ENCODE peak calls at places on chromosomes 1 and 21, in five cellular contexts. C is stomach; W is thyroid gland; G is body of pancreas; B is CD4-positive, alpha-beta T cell. S is an unnamed sample. For H3K9me3, the result is how much of the 10 kb centered on the place peaks cover.

GRCh38 chr1:84436907-84437667 is 38.8 kb downstream of the DNASE2B start:
- DNase-seq in C (no peak), W (no peak), G (no peak), B (no peak), S (peak)

GRCh38 chr21:28961927-28962326 is 30.8 kb downstream of the LTN1 start:
- DNase-seq in C (no peak), W (no peak), G (no peak), B (no peak), S (no peak)

GRCh38 chr1:28354121-28354520 is 15.4 kb upstream of the PHACTR4 start:
- DNase-seq in C (no peak), W (no peak), G (no peak), B (no peak), S (no peak)

GRCh38 chr1:15062479-15063099 is 91.0 kb upstream of the TMEM51 start:
- DNase-seq in C (no peak), W (no peak), G (no peak), B (no peak), S (no peak)

GRCh38 chr1:246837418-246838117 is 94.2 kb downstream of the AHCTF1 start:
- DNase-seq in C (no peak), W (no peak), G (no peak), B (no peak), S (no peak)

GRCh38 chr1:227789042-227789880 is 26.2 kb upstream of the PRSS38 start:
- DNase-seq in C (no peak), W (no peak), G (peak), B (no peak), S (no peak)

GRCh38 chr1:205477759-205478247 is 22.0 kb upstream of the BLACAT1 start:
- DNase-seq in C (peak), W (peak), G (peak), B (no peak), S (peak)

GRCh38 chr1:8113257-8114220 is 87.4 kb upstream of the ERRFI1 start:
- DNase-seq in C (no peak), W (peak), G (no peak), B (no peak), S (no peak)

GRCh38 chr1:53327183-53327941 is 508 bp downstream of the LRP8 start:
- DNase-seq in C (no peak), W (peak), G (peak), B (peak), S (no peak)

GRCh38 chr1:91699339-91699970 is 186.5 kb downstream of the TGFBR3 start:
- DNase-seq in C (no peak), W (no peak), G (peak), B (no peak), S (peak)

GRCh38 chr1:206560021-206560716 is 52.1 kb downstream of the EIF2D start:
- DNase-seq in C (peak), W (peak), G (peak), B (no peak), S (peak)

GRCh38 chr1:187051618-187052232 is 223.0 kb downstream of the PLA2G4A start:
- DNase-seq in C (no peak), W (no peak), G (no peak), B (no peak), S (no peak)

GRCh38 chr1:194535369-194535768 is 1349.0 kb upstream of the B3GALT2 start:
- DNase-seq in C (no peak), W (no peak), G (no peak), B (no peak), S (no peak)

GRCh38 chr1:11802616-11802972 is 3.2 kb downstream of the MTHFR start:
- DNase-seq in C (no peak), W (peak), G (no peak), B (no peak), S (peak)

GRCh38 chr1:12001249-12001917 is 17.9 kb upstream of the MIIP start:
- DNase-seq in C (no peak), W (peak), G (peak), B (no peak), S (peak)

GRCh38 chr1:40256401-40257084 is 1.5 kb upstream of the ZMPSTE24 start:
- DNase-seq in C (no peak), W (no peak), G (no peak), B (no peak), S (no peak)

GRCh38 chr1:105427543-105427942 is 1628.9 kb upstream of the PRMT6 start:
- DNase-seq in C (no peak), W (no peak), G (no peak), B (no peak), S (no peak)

GRCh38 chr1:54865238-54866073 is 21.5 kb downstream of the DHCR24 start:
- DNase-seq in C (peak), W (no peak), G (no peak), B (no peak), S (no peak)
- H3K9me3 ChIP-seq in C (under half), W (under half), G (under half), B (under half), S (under half)

GRCh38 chr1:203199002-203199401 is 12.5 kb upstream of the CHI3L1 start:
- DNase-seq in C (no peak), W (no peak), G (no peak), B (no peak), S (no peak)
- TF ChIP-seq CTCF in C (no peak), W (no peak), G (no peak), B (no peak), S (no peak)

GRCh38 chr1:145796753-145797152 is 27.1 kb downstream of the RNF115 start:
- DNase-seq in C (no peak), W (no peak), G (no peak), B (no peak), S (no peak)
- H3K9me3 ChIP-seq in C (under half), W (under half), G (under half), B (under half), S (under half)

DNA sequence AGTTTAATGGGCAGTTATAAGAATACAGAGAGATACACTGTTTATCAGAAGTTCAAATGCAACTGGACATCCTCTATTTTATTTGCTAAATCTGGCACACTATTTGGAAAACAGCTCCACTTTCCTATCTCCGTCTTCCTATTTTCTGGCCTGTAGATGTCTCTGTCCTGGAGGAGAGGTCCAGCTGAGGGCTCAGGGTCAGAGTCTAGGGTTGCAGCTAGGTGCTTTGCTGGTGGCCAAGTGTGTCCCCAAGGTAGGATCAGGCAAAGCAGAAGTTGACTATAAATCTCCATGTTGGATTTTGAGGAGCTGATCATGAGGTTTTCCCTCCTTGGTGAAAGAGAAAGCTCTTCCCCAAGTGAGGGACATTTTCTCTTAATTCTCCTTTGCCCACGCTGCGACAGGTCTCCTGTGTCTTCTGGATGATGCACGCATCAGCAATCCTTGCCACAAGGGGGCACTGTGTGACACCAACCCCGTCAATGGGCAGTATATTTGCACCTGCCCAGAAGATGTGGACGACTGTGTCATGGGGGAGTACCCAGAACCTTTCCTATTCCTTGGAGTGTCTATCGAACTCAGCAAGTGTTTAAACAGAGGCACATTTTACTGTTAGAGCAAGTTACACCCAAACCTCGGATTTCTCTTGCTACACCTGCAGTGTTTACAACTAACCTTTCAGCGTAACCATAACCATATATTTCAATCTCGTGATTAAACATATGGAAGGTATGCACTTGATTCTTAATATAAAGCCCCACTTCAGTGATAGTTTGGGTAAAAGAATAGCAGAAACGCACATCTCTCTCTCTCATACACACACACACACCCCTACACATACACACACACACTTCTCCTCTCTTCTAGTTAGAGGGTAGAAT is 10.2 kb downstream of the ADAM30 start:
- DNase-seq in C (peak), W (peak), G (peak), B (peak), S (peak)
- TF ChIP-seq CTCF in C (no peak), W (peak), G (peak), B (peak), S (no peak)

GRCh38 chr1:25615172-25615541 is 1.4 kb upstream of the MAN1C1 start:
- DNase-seq in C (no peak), W (no peak), G (no peak), B (no peak), S (no peak)

GRCh38 chr1:25616932-25617625 is 488 bp downstream of the MAN1C1 start:
- DNase-seq in C (no peak), W (peak), G (peak), B (no peak), S (no peak)

GRCh38 chr1:25614466-25615171 is 2.0 kb upstream of the MAN1C1 start:
- DNase-seq in C (no peak), W (no peak), G (no peak), B (no peak), S (no peak)

GRCh38 chr1:25616080-25616931 is at the start of gene MAN1C1:
- DNase-seq in C (peak), W (peak), G (peak), B (peak), S (peak)

GRCh38 chr1:25615563-25616079 is 970 bp upstream of the MAN1C1 start:
- DNase-seq in C (no peak), W (no peak), G (no peak), B (no peak), S (no peak)
- H3K9me3 ChIP-seq in C (under half), W (under half), G (under half), B (under half), S (under half)

GRCh38 chr1:999797-1000356 is at the start of gene HES4:
- DNase-seq in C (peak), W (peak), G (peak), B (no peak), S (peak)

GRCh38 chr1:1000357-1001056 is 610 bp upstream of the HES4 start:
- DNase-seq in C (peak), W (peak), G (peak), B (peak), S (peak)

GRCh38 chr1:998051-998821 is 1.7 kb downstream of the HES4 start:
- DNase-seq in C (no peak), W (no peak), G (no peak), B (no peak), S (no peak)

GRCh38 chr1:997728-998050 is 2.2 kb downstream of the HES4 start:
- DNase-seq in C (no peak), W (no peak), G (no peak), B (no peak), S (no peak)

GRCh38 chr1:998905-999796 is 746 bp downstream of the HES4 start:
- DNase-seq in C (no peak), W (no peak), G (no peak), B (no peak), S (no peak)
- TF ChIP-seq CTCF in C (no peak), W (no peak), G (no peak), B (no peak), S (no peak)

GRCh38 chr1:35490250-35490649 is 67.0 kb downstream of the KIAA0319L start:
- DNase-seq in C (no peak), W (no peak), G (no peak), B (no peak), S (no peak)

GRCh38 chr1:35486858-35487408 is 70.3 kb downstream of the KIAA0319L start:
- DNase-seq in C (no peak), W (no peak), G (no peak), B (no peak), S (no peak)

GRCh38 chr1:35488346-35488745 is 68.9 kb downstream of the KIAA0319L start:
- DNase-seq in C (no peak), W (no peak), G (no peak), B (no peak), S (no peak)
- H3K9me3 ChIP-seq in C (under half), W (under half), G (under half), B (under half), S (under half)

DNA sequence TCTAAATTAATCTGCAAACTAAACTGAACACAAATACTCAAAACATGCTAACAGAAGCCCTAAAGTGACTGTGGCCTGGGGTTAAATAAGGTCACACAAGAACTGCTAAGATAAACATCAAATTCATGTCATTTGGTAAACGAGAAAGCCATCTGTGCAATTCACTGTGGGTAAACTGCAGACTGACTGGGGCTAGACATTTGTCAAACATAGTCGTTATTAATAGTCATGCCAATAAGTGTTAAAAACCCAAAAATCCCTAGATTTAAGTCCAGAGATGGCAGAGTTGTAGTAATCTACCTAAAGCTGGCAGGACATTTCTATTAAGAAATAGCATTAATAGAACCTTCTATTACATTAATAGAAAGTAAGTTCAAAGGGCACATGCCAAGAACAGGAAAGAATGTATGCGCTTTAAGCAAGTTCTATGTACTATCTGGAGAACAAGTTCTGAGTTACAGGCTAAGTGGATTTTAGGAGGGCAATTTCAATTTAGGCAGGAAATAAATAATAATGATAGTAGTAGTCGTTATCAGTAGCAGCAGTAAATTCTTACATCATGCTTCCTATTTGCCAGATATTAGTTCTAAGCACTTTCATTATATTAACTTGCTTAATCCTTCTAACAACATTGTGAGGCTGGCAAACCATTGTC is 8.6 kb downstream of the EDEM3 start:
- DNase-seq in C (no peak), W (no peak), G (no peak), B (no peak), S (no peak)
- TF ChIP-seq CTCF in C (no peak), W (no peak), G (no peak), B (no peak), S (no peak)

GRCh38 chr1:179010671-179011070 is 15.0 kb upstream of the FAM20B start:
- DNase-seq in C (no peak), W (no peak), G (no peak), B (no peak), S (no peak)
- H3K9me3 ChIP-seq in C (under half), W (under half), G (under half), B (under half), S (under half)

S was measured in testis.